ENCODE peak calls at places on chromosome 2, in six cellular contexts. One of them, this sample, is unnamed.

GRCh38 chr2:121489284-121489683 is 41.4 kb upstream of the RNU4ATAC start:
- DNase-seq in cardiac muscle cell: no peak
- DNase-seq in lower lobe of right lung: no peak
- DNase-seq in vagina: no peak
- DNase-seq in astrocyte: peak
- DNase-seq in AG04450: no peak
- DNase-seq in this sample: no peak

GRCh38 chr2:100820346-100821254 is 661 bp downstream of the NPAS2 start:
- DNase-seq in AG04450: no peak
- DNase-seq in lower lobe of right lung: no peak
- DNase-seq in cardiac muscle cell: no peak
- DNase-seq in vagina: no peak
- DNase-seq in astrocyte: no peak
- DNase-seq in this sample: no peak

GRCh38 chr2:181396575-181397062 is 60.6 kb upstream of the ITGA4 start:
- DNase-seq in cardiac muscle cell: no peak
- DNase-seq in astrocyte: peak
- DNase-seq in AG04450: no peak
- DNase-seq in lower lobe of right lung: no peak
- DNase-seq in vagina: no peak
- DNase-seq in this sample: no peak

GRCh38 chr2:187136646-187137045 is 287.7 kb upstream of the ZSWIM2 start:
- DNase-seq in AG04450: no peak
- DNase-seq in cardiac muscle cell: no peak
- DNase-seq in astrocyte: no peak
- DNase-seq in vagina: no peak
- DNase-seq in lower lobe of right lung: no peak
- DNase-seq in this sample: no peak

GRCh38 chr2:133241231-133241575 is 327.1 kb downstream of the NCKAP5 start:
- DNase-seq in cardiac muscle cell: no peak
- DNase-seq in vagina: no peak
- DNase-seq in lower lobe of right lung: no peak
- DNase-seq in astrocyte: peak
- DNase-seq in AG04450: peak
- DNase-seq in this sample: peak

GRCh38 chr2:223414646-223415045 is 187.5 kb downstream of the SCG2 start:
- DNase-seq in AG04450: peak
- DNase-seq in cardiac muscle cell: no peak
- DNase-seq in vagina: no peak
- DNase-seq in lower lobe of right lung: no peak
- DNase-seq in astrocyte: peak
- DNase-seq in this sample: no peak

GRCh38 chr2:133788391-133788790 is 220.1 kb upstream of the NCKAP5 start:
- DNase-seq in lower lobe of right lung: no peak
- DNase-seq in astrocyte: peak
- DNase-seq in cardiac muscle cell: no peak
- DNase-seq in AG04450: no peak
- DNase-seq in vagina: no peak
- DNase-seq in this sample: peak

GRCh38 chr2:48439102-48439501 is 90.9 kb upstream of the STON1 start:
- DNase-seq in cardiac muscle cell: no peak
- DNase-seq in vagina: no peak
- DNase-seq in astrocyte: no peak
- DNase-seq in AG04450: no peak
- DNase-seq in lower lobe of right lung: no peak
- DNase-seq in this sample: no peak

GRCh38 chr2:174704647-174705046 is 59.6 kb downstream of the CHRNA1 start:
- DNase-seq in AG04450: no peak
- DNase-seq in cardiac muscle cell: no peak
- DNase-seq in vagina: no peak
- DNase-seq in astrocyte: no peak
- DNase-seq in lower lobe of right lung: no peak
- DNase-seq in this sample: no peak

GRCh38 chr2:179898873-179899272 is 37.5 kb upstream of the ZNF385B start:
- DNase-seq in AG04450: no peak
- DNase-seq in cardiac muscle cell: peak
- DNase-seq in vagina: no peak
- DNase-seq in astrocyte: peak
- DNase-seq in lower lobe of right lung: no peak
- DNase-seq in this sample: peak

GRCh38 chr2:109331864-109332848 is 203.2 kb downstream of the SH3RF3 start:
- DNase-seq in cardiac muscle cell: no peak
- DNase-seq in AG04450: peak
- DNase-seq in vagina: no peak
- DNase-seq in lower lobe of right lung: peak
- DNase-seq in astrocyte: peak
- DNase-seq in this sample: peak

GRCh38 chr2:191359186-191359585 is 114.0 kb downstream of the MYO1B start:
- DNase-seq in lower lobe of right lung: no peak
- DNase-seq in astrocyte: no peak
- DNase-seq in cardiac muscle cell: no peak
- DNase-seq in vagina: no peak
- DNase-seq in AG04450: no peak
- DNase-seq in this sample: no peak

GRCh38 chr2:148303166-148303565 is 282.3 kb downstream of the MBD5 start:
- DNase-seq in vagina: no peak
- DNase-seq in astrocyte: no peak
- DNase-seq in lower lobe of right lung: no peak
- DNase-seq in AG04450: no peak
- DNase-seq in cardiac muscle cell: no peak
- DNase-seq in this sample: peak

GRCh38 chr2:111669928-111670695 is 213.9 kb downstream of the ANAPC1 start:
- DNase-seq in astrocyte: no peak
- DNase-seq in cardiac muscle cell: no peak
- DNase-seq in lower lobe of right lung: no peak
- DNase-seq in vagina: peak
- DNase-seq in AG04450: no peak
- DNase-seq in this sample: no peak

GRCh38 chr2:38750011-38750792 is 959 bp downstream of the SRSF7 start:
- DNase-seq in cardiac muscle cell: peak
- DNase-seq in vagina: no peak
- DNase-seq in AG04450: no peak
- DNase-seq in lower lobe of right lung: peak
- DNase-seq in astrocyte: no peak
- DNase-seq in this sample: no peak

GRCh38 chr2:46601328-46601963 is 122.1 kb downstream of the TMEM247 start:
- DNase-seq in cardiac muscle cell: peak
- DNase-seq in vagina: no peak
- DNase-seq in AG04450: no peak
- DNase-seq in astrocyte: no peak
- DNase-seq in lower lobe of right lung: no peak
- DNase-seq in this sample: no peak

GRCh38 chr2:140246957-140247356 is 1466.8 kb upstream of the NXPH2 start:
- DNase-seq in cardiac muscle cell: no peak
- DNase-seq in astrocyte: no peak
- DNase-seq in lower lobe of right lung: no peak
- DNase-seq in AG04450: no peak
- DNase-seq in vagina: no peak
- DNase-seq in this sample: no peak

GRCh38 chr2:86300496-86300895 is 36.9 kb downstream of the REEP1 start:
- DNase-seq in astrocyte: no peak
- DNase-seq in lower lobe of right lung: no peak
- DNase-seq in vagina: no peak
- DNase-seq in AG04450: no peak
- DNase-seq in cardiac muscle cell: no peak
- DNase-seq in this sample: no peak

GRCh38 chr2:16204791-16205620 is 264.7 kb downstream of the MYCN start:
- DNase-seq in cardiac muscle cell: no peak
- DNase-seq in lower lobe of right lung: no peak
- DNase-seq in vagina: no peak
- DNase-seq in AG04450: no peak
- DNase-seq in astrocyte: no peak
- DNase-seq in this sample: no peak

DNA sequence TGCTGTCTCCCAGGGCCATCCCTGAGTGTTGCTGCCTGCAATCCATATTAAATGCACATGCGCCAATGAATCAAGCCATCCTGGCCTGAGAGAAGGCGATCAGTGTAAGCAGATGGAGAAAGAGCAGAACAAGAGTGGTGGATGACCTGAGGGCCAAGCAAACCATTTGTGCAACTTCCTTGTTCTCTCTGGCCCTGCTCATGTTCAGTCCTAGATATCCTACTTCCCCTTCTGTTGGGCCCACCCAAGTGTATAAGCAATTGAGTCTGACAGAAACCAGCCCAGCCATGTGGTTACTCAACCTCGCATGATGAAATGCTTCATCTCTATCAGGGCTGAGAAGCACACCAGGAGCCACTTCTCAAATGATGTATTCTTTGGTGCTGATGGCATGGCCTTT is 383.1 kb upstream of the ID2 start:
- DNase-seq in vagina: no peak
- DNase-seq in AG04450: no peak
- DNase-seq in astrocyte: no peak
- DNase-seq in cardiac muscle cell: no peak
- DNase-seq in lower lobe of right lung: peak
- DNase-seq in this sample: no peak
- H3K27ac ChIP-seq in vagina: no peak
- H3K27ac ChIP-seq in AG04450: no peak
- H3K27ac ChIP-seq in astrocyte: no peak
- H3K27ac ChIP-seq in cardiac muscle cell: no peak
- H3K27ac ChIP-seq in lower lobe of right lung: no peak
- H3K27ac ChIP-seq in this sample: no peak

GRCh38 chr2:42207826-42208225 is 38.7 kb downstream of the EML4 start:
- DNase-seq in AG04450: no peak
- DNase-seq in cardiac muscle cell: no peak
- DNase-seq in vagina: no peak
- DNase-seq in lower lobe of right lung: no peak
- DNase-seq in astrocyte: no peak
- DNase-seq in this sample: no peak

GRCh38 chr2:42202299-42203008 is 33.3 kb downstream of the EML4 start:
- DNase-seq in astrocyte: no peak
- DNase-seq in lower lobe of right lung: no peak
- DNase-seq in cardiac muscle cell: no peak
- DNase-seq in vagina: no peak
- DNase-seq in AG04450: no peak
- DNase-seq in this sample: peak

GRCh38 chr2:42203792-42204191 is 34.6 kb downstream of the EML4 start:
- DNase-seq in lower lobe of right lung: no peak
- DNase-seq in vagina: no peak
- DNase-seq in astrocyte: no peak
- DNase-seq in AG04450: no peak
- DNase-seq in cardiac muscle cell: no peak
- DNase-seq in this sample: no peak

GRCh38 chr2:42201228-42201855 is 32.2 kb downstream of the EML4 start:
- DNase-seq in lower lobe of right lung: no peak
- DNase-seq in vagina: no peak
- DNase-seq in astrocyte: no peak
- DNase-seq in cardiac muscle cell: no peak
- DNase-seq in AG04450: no peak
- DNase-seq in this sample: no peak

GRCh38 chr2:42205337-42205736 is 36.2 kb downstream of the EML4 start:
- DNase-seq in cardiac muscle cell: no peak
- DNase-seq in astrocyte: no peak
- DNase-seq in vagina: no peak
- DNase-seq in lower lobe of right lung: no peak
- DNase-seq in AG04450: no peak
- DNase-seq in this sample: no peak
- H3K27ac ChIP-seq in cardiac muscle cell: no peak
- H3K27ac ChIP-seq in astrocyte: no peak
- H3K27ac ChIP-seq in vagina: no peak
- H3K27ac ChIP-seq in lower lobe of right lung: no peak
- H3K27ac ChIP-seq in AG04450: no peak
- H3K27ac ChIP-seq in this sample: no peak

DNA sequence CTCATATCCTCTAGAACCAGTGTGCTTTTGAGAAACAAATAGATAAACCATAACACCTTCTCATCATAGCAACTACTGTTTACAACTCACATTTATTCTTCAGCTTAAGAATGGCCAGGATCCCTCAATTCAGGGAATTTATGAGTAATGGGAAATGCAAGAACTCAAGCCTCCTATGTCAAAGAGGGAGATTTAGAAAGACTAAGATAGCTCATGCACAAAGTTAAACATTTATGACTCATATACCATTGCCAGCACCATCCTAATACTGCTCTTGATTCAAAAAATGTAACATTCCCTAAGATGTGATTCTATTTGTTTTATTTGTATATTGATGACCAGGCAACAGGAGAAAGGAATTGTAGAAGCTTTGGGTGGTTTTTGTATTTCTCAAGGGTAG is 172.8 kb downstream of the CYP26B1 start:
- DNase-seq in vagina: no peak
- DNase-seq in lower lobe of right lung: no peak
- DNase-seq in cardiac muscle cell: no peak
- DNase-seq in astrocyte: peak
- DNase-seq in AG04450: no peak
- DNase-seq in this sample: no peak
- H3K27ac ChIP-seq in vagina: no peak
- H3K27ac ChIP-seq in lower lobe of right lung: no peak
- H3K27ac ChIP-seq in cardiac muscle cell: no peak
- H3K27ac ChIP-seq in astrocyte: no peak
- H3K27ac ChIP-seq in AG04450: no peak
- H3K27ac ChIP-seq in this sample: no peak

DNA sequence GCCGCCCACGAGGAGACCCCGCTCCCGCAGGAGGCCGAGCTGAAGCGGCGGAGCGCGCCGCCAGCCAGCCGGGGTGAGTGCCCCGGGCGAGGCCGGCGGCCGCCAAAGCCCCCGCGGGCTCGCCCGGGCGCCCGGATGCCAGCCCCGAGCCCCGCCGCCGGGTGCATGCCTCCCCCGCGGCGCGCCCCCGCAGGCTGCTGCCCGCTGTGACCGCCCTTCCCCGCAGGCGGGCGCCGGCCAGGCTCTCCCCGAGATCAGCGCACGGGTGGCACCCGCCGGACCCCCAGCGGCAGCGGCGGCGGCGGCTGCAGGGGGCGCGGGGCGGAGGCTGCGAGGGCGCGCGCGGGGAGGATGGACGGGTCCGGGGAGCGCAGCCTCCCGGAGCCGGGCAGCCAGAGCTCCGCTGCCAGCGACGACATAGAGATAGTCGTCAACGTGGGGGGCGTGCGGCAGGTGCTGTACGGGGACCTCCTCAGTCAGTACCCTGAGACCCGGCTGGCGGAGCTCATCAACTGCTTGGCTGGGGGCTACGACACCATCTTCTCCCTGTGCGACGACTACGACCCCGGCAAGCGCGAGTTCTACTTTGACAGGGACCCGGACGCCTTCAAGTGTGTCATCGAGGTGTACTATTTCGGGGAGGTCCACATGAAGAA is 470 bp downstream of the KCNF1 start:
- DNase-seq in vagina: no peak
- DNase-seq in astrocyte: no peak
- DNase-seq in cardiac muscle cell: peak
- DNase-seq in lower lobe of right lung: no peak
- DNase-seq in AG04450: no peak
- DNase-seq in this sample: no peak
- H3K27ac ChIP-seq in vagina: no peak
- H3K27ac ChIP-seq in astrocyte: no peak
- H3K27ac ChIP-seq in cardiac muscle cell: no peak
- H3K27ac ChIP-seq in lower lobe of right lung: no peak
- H3K27ac ChIP-seq in AG04450: no peak
- H3K27ac ChIP-seq in this sample: no peak